ENCODE peak calls at places on chromosomes 4 and X, in nine cellular contexts. I is HS-5; K is T-cell; G is activated T-cell treated with anti-CD3 and anti-CD28 coated beads, Interleukin-2, amount 50 U/mL, for 4 hours; D is HTR-8/SVneo; T is ecto neural progenitor cell; M is uterus; A is astrocyte; W is tibial artery. Y is an unnamed sample.

GRCh38 chr4:151251922-151252321 is 25.0 kb upstream of the PRSS48 start:
- DNase-seq in I (no peak), K (no peak), G (no peak), D (no peak), T (no peak), M (no peak), A (no peak), W (no peak), Y (no peak)

GRCh38 chr4:6308890-6309643 is 39.4 kb downstream of the WFS1 start:
- DNase-seq in I (no peak), K (peak), G (peak), D (no peak), T (peak), M (peak), A (no peak), W (no peak), Y (no peak)

GRCh38 chr4:125444166-125444565 is 129.4 kb downstream of the FAT4 start:
- DNase-seq in I (no peak), K (no peak), G (no peak), D (no peak), T (no peak), M (no peak), A (no peak), W (no peak), Y (no peak)

GRCh38 chr4:71732706-71733105 is 51.2 kb downstream of the GC start:
- DNase-seq in I (peak), K (no peak), G (no peak), D (no peak), T (no peak), M (no peak), A (peak), W (no peak), Y (no peak)

GRCh38 chr4:85953651-85954018 is 406.2 kb downstream of the MAPK10 start:
- DNase-seq in I (no peak), K (no peak), G (no peak), D (no peak), T (no peak), M (no peak), A (no peak), W (no peak), Y (no peak)

GRCh38 chrX:27998666-27999065 is 17.4 kb upstream of the DCAF8L1 start:
- DNase-seq in I (no peak), K (no peak), G (no peak), D (no peak), T (no peak), M (no peak), A (peak), W (no peak), Y (no peak)

GRCh38 chr4:149884046-149884445 is 68.4 kb upstream of the IQCM start:
- DNase-seq in I (no peak), K (no peak), G (no peak), D (no peak), T (no peak), M (no peak), A (no peak), W (no peak), Y (no peak)

GRCh38 chr4:42519803-42520417 is 122.6 kb downstream of the SHISA3 start:
- DNase-seq in I (peak), K (peak), G (peak), D (peak), T (no peak), M (no peak), A (peak), W (peak), Y (peak)

Y was measured in activated CD8-positive, alpha-beta T cell treated with anti-CD3 and anti-CD28 coated beads, Interleukin-2, amount 10 ng/mL, durations not matched to agents 7 days and 5 days.